ENCODE peak calls at places on chromosomes 12 and 14, in nine cellular contexts. I, M, V, P, B, J, L, Y and X are unnamed samples.
A peak's percentile ranks its signal among the peaks of the same experiment; 100 is the strongest.

GRCh38 chr12:3168223-3168770 is 91.1 kb downstream of the TSPAN9 start:
- DNase-seq in I (no peak), M (no peak), V (no peak), P (no peak), B (no peak), J (no peak), L (no peak), Y (no peak), X (no peak)

GRCh38 chr14:51981218-51981854 is 8.0 kb upstream of the RTRAF start:
- DNase-seq in I (no peak), M (no peak), V (no peak), P (peak; percentile 18), B (no peak), J (no peak), L (no peak), Y (no peak), X (no peak)

GRCh38 chr12:98446716-98447115 is 68.7 kb upstream of the TMPO start:
- DNase-seq in I (no peak), M (no peak), V (no peak), P (no peak), B (no peak), J (peak; percentile 45), L (no peak), Y (no peak), X (no peak)

GRCh38 chr12:112971248-112971647 is 7.1 kb upstream of the OAS2 start:
- DNase-seq in I (no peak), M (no peak), V (no peak), P (peak; percentile 3), B (no peak), J (peak; percentile 17), L (no peak), Y (no peak), X (no peak)

GRCh38 chr12:92295523-92295922 is 149.9 kb upstream of the BTG1 start:
- DNase-seq in I (peak; percentile 62), M (no peak), V (no peak), P (no peak), B (no peak), J (peak; percentile 20), L (no peak), Y (no peak), X (no peak)

GRCh38 chr14:20501346-20501745 is 4.0 kb upstream of the RNASE10 start:
- DNase-seq in I (peak; percentile 18), M (no peak), V (no peak), P (no peak), B (no peak), J (peak; percentile 83), L (no peak), Y (no peak), X (no peak)

GRCh38 chr12:44921736-44922135 is 45.6 kb upstream of the NELL2 start:
- DNase-seq in I (no peak), M (no peak), V (no peak), P (no peak), B (no peak), J (no peak), L (no peak), Y (no peak), X (no peak)

GRCh38 chr12:113131556-113131955 is 4.0 kb downstream of the RASAL1 start:
- DNase-seq in I (no peak), M (no peak), V (no peak), P (no peak), B (no peak), J (no peak), L (no peak), Y (no peak), X (no peak)

GRCh38 chr12:104055686-104056388 is 5.8 kb upstream of the GLT8D2 start:
- DNase-seq in I (peak; percentile 42), M (no peak), V (no peak), P (no peak), B (no peak), J (peak; percentile 42), L (no peak), Y (no peak), X (peak; percentile 27)

GRCh38 chr12:104340917-104341611 is 37.5 kb downstream of the EID3 start:
- DNase-seq in I (no peak), M (no peak), V (no peak), P (no peak), B (no peak), J (no peak), L (no peak), Y (no peak), X (no peak)

GRCh38 chr14:100072783-100073346 is 7.6 kb downstream of the EVL start:
- DNase-seq in I (no peak), M (no peak), V (no peak), P (peak; percentile 62), B (peak; percentile 33), J (no peak), L (no peak), Y (no peak), X (no peak)

GRCh38 chr14:58626441-58626840 is 11.3 kb upstream of the DACT1 start:
- DNase-seq in I (peak; percentile 58), M (no peak), V (no peak), P (no peak), B (no peak), J (peak; percentile 81), L (no peak), Y (no peak), X (no peak)

GRCh38 chr12:103793512-103794045 is 47.5 kb downstream of the NT5DC3 start:
- DNase-seq in I (no peak), M (no peak), V (no peak), P (no peak), B (no peak), J (no peak), L (no peak), Y (no peak), X (no peak)

GRCh38 chr14:55399912-55400311 is 11.7 kb downstream of the ATG14 start:
- DNase-seq in I (peak; percentile 13), M (no peak), V (no peak), P (no peak), B (no peak), J (peak; percentile 53), L (no peak), Y (no peak), X (no peak)

GRCh38 chr12:90987101-90987500 is 17.7 kb downstream of the EPYC start:
- DNase-seq in I (peak; percentile 87), M (no peak), V (no peak), P (no peak), B (no peak), J (no peak), L (no peak), Y (no peak), X (no peak)

GRCh38 chr12:95462551-95462950 is 11.4 kb upstream of the METAP2 start:
- DNase-seq in I (no peak), M (no peak), V (no peak), P (no peak), B (no peak), J (no peak), L (no peak), Y (no peak), X (no peak)

GRCh38 chr12:60977966-60978365 is 1282.2 kb upstream of the USP15 start:
- DNase-seq in I (no peak), M (peak; percentile 69), V (no peak), P (no peak), B (no peak), J (no peak), L (no peak), Y (no peak), X (no peak)
- TF ChIP-seq CTCF in I (no peak), M (peak; percentile 69), V (no peak), P (no peak), B (no peak), J (no peak), L (no peak), Y (no peak), X (no peak)

GRCh38 chr12:6493580-6494350 is at the start of gene NCAPD2:
- DNase-seq in I (peak; percentile 88), M (peak; percentile 97), V (peak; percentile 55), P (peak; percentile 96), B (peak; percentile 95), J (peak; percentile 93), L (peak; percentile 96), Y (peak; percentile 98), X (peak; percentile 80)
- TF ChIP-seq CTCF in I (peak; percentile 7), M (peak; percentile 29), V (peak; percentile 24), P (no peak), B (no peak), J (no peak), L (peak; percentile 40), Y (peak; percentile 8), X (no peak)

GRCh38 chr14:54338696-54339317 is 58.0 kb upstream of the CDKN3 start:
- DNase-seq in I (peak; percentile 56), M (peak; percentile 63), V (no peak), P (no peak), B (no peak), J (peak; percentile 60), L (no peak), Y (no peak), X (no peak)
- TF ChIP-seq CTCF in I (peak; percentile 60), M (peak; percentile 72), V (peak; percentile 59), P (peak; percentile 44), B (no peak), J (peak; percentile 59), L (no peak), Y (peak; percentile 28), X (no peak)

GRCh38 chr14:54025661-54026060 is 69.0 kb upstream of the BMP4 start:
- DNase-seq in I (peak; percentile 8), M (no peak), V (no peak), P (no peak), B (no peak), J (peak; percentile 25), L (no peak), Y (no peak), X (no peak)
- TF ChIP-seq CTCF in I (peak; percentile 49), M (peak; percentile 36), V (peak; percentile 31), P (peak; percentile 8), B (no peak), J (peak; percentile 38), L (peak; percentile 13), Y (peak; percentile 36), X (no peak)

GRCh38 chr14:50854521-50854920 is 17.3 kb upstream of the ABHD12B start:
- DNase-seq in I (no peak), M (no peak), V (no peak), P (no peak), B (no peak), J (no peak), L (no peak), Y (no peak), X (no peak)

GRCh38 chr14:50856660-50857059 is 15.2 kb upstream of the ABHD12B start:
- DNase-seq in I (no peak), M (no peak), V (no peak), P (no peak), B (no peak), J (no peak), L (no peak), Y (no peak), X (no peak)

GRCh38 chr14:50859296-50859624 is 12.6 kb upstream of the ABHD12B start:
- DNase-seq in I (no peak), M (no peak), V (no peak), P (no peak), B (no peak), J (no peak), L (no peak), Y (no peak), X (no peak)

GRCh38 chr14:50853891-50854290 is 18.0 kb upstream of the ABHD12B start:
- DNase-seq in I (no peak), M (no peak), V (no peak), P (no peak), B (no peak), J (no peak), L (no peak), Y (no peak), X (no peak)

GRCh38 chr14:50855558-50855957 is 16.3 kb upstream of the ABHD12B start:
- DNase-seq in I (no peak), M (no peak), V (no peak), P (no peak), B (no peak), J (no peak), L (no peak), Y (no peak), X (no peak)
- TF ChIP-seq CTCF in I (no peak), M (no peak), V (no peak), P (no peak), B (no peak), J (peak; percentile 13), L (no peak), Y (no peak), X (no peak)